ENCODE peak calls at places on chromosomes 12 and 14, in ten cellular contexts. F is uterus, K is endothelial cell, G is AG04449, U is GM10248, P is neural crest cell, O is AG09319, D is astrocyte of the spinal cord, R is thoracic aorta, N is foreskin fibroblast. W is an unnamed sample.

GRCh38 chr12:91127751-91128150 is 16.5 kb upstream of the LUM start:
- DNase-seq in F (no peak), K (no peak), G (no peak), U (no peak), P (no peak), O (no peak), D (peak), R (no peak), N (peak), W (no peak)

GRCh38 chr12:24947541-24948451 is 1.1 kb downstream of the BCAT1 start:
- DNase-seq in F (no peak), K (no peak), G (no peak), U (peak), P (no peak), O (no peak), D (peak), R (no peak), N (no peak), W (peak)

GRCh38 chr14:97395068-97395467 is 597.9 kb downstream of the VRK1 start:
- DNase-seq in F (no peak), K (no peak), G (no peak), U (no peak), P (no peak), O (no peak), D (no peak), R (no peak), N (no peak), W (no peak)

GRCh38 chr12:120649442-120650248 is 9.2 kb downstream of the CABP1 start:
- DNase-seq in F (no peak), K (no peak), G (no peak), U (no peak), P (no peak), O (no peak), D (no peak), R (no peak), N (peak), W (no peak)

GRCh38 chr14:77236814-77237213 is 34.2 kb downstream of the NGB start:
- DNase-seq in F (no peak), K (no peak), G (no peak), U (no peak), P (no peak), O (no peak), D (no peak), R (no peak), N (no peak), W (no peak)

GRCh38 chr12:57546438-57547365 is at the start of gene DCTN2:
- DNase-seq in F (peak), K (peak), G (peak), U (peak), P (peak), O (peak), D (peak), R (peak), N (peak), W (peak)

GRCh38 chr12:10285919-10286318 is 21.8 kb upstream of the KLRD1 start:
- DNase-seq in F (no peak), K (no peak), G (no peak), U (no peak), P (no peak), O (no peak), D (no peak), R (no peak), N (no peak), W (no peak)

GRCh38 chr14:100504372-100505078 is 82.7 kb downstream of the BEGAIN start:
- DNase-seq in F (no peak), K (no peak), G (no peak), U (no peak), P (no peak), O (no peak), D (no peak), R (no peak), N (peak), W (peak)

GRCh38 chr12:124123432-124124015 is 150.5 kb downstream of the ZNF664 start:
- DNase-seq in F (no peak), K (no peak), G (no peak), U (no peak), P (no peak), O (no peak), D (no peak), R (no peak), N (no peak), W (no peak)

GRCh38 chr12:66829660-66830325 is 150.9 kb upstream of the GRIP1 start:
- DNase-seq in F (no peak), K (no peak), G (no peak), U (no peak), P (no peak), O (no peak), D (no peak), R (no peak), N (no peak), W (no peak)

GRCh38 chr14:79274641-79275366 is 936.5 kb downstream of the DIO2 start:
- DNase-seq in F (no peak), K (no peak), G (no peak), U (no peak), P (no peak), O (no peak), D (no peak), R (no peak), N (no peak), W (no peak)

GRCh38 chr12:81683881-81684280 is 75.3 kb downstream of the PPFIA2 start:
- DNase-seq in F (no peak), K (no peak), G (no peak), U (no peak), P (no peak), O (no peak), D (no peak), R (no peak), N (no peak), W (no peak)

GRCh38 chr12:91361864-91362263 is 179.2 kb upstream of the DCN start:
- DNase-seq in F (no peak), K (no peak), G (no peak), U (peak), P (no peak), O (no peak), D (peak), R (no peak), N (peak), W (peak)

GRCh38 chr14:105413542-105413886 is 6.1 kb upstream of the MTA1 start:
- DNase-seq in F (no peak), K (no peak), G (no peak), U (no peak), P (no peak), O (no peak), D (no peak), R (no peak), N (no peak), W (no peak)

GRCh38 chr12:98453492-98453891 is 61.9 kb upstream of the TMPO start:
- DNase-seq in F (no peak), K (no peak), G (no peak), U (no peak), P (no peak), O (no peak), D (no peak), R (no peak), N (no peak), W (no peak)

GRCh38 chr12:1791104-1791927 is 29.0 kb upstream of the LRTM2 start:
- DNase-seq in F (peak), K (peak), G (no peak), U (peak), P (no peak), O (no peak), D (peak), R (no peak), N (peak), W (peak)

GRCh38 chr12:39236994-39237393 is 205.9 kb downstream of the KIF21A start:
- DNase-seq in F (no peak), K (no peak), G (no peak), U (no peak), P (no peak), O (no peak), D (peak), R (no peak), N (no peak), W (peak)

GRCh38 chr12:103382119-103382518 is 113.6 kb downstream of the C12orf42 start:
- DNase-seq in F (no peak), K (no peak), G (no peak), U (no peak), P (no peak), O (no peak), D (no peak), R (no peak), N (no peak), W (no peak)

GRCh38 chr14:97021571-97022171 is 224.5 kb downstream of the VRK1 start:
- DNase-seq in F (no peak), K (no peak), G (no peak), U (no peak), P (no peak), O (no peak), D (no peak), R (no peak), N (no peak), W (no peak)

GRCh38 chr12:991350-992278 is 591 bp downstream of the ERC1 start:
- DNase-seq in F (no peak), K (no peak), G (no peak), U (no peak), P (no peak), O (no peak), D (peak), R (no peak), N (peak), W (peak)

GRCh38 chr12:125461831-125462230 is 396.6 kb downstream of the AACS start:
- DNase-seq in F (no peak), K (no peak), G (no peak), U (no peak), P (no peak), O (no peak), D (no peak), R (no peak), N (no peak), W (no peak)

GRCh38 chr12:121731473-121731872 is 18.9 kb downstream of the TMEM120B start:
- DNase-seq in F (no peak), K (no peak), G (no peak), U (no peak), P (no peak), O (no peak), D (no peak), R (no peak), N (no peak), W (no peak)

GRCh38 chr12:15717940-15718567 is 71.1 kb downstream of the EPS8 start:
- DNase-seq in F (no peak), K (no peak), G (no peak), U (no peak), P (no peak), O (no peak), D (no peak), R (no peak), N (no peak), W (no peak)

GRCh38 chr12:121218588-121219352 is 8.8 kb downstream of the P2RX4 start:
- DNase-seq in F (no peak), K (no peak), G (no peak), U (no peak), P (no peak), O (no peak), D (no peak), R (no peak), N (no peak), W (no peak)

GRCh38 chr12:124842073-124842749 is 21.5 kb downstream of the SCARB1 start:
- DNase-seq in F (no peak), K (no peak), G (no peak), U (no peak), P (no peak), O (no peak), D (no peak), R (no peak), N (no peak), W (no peak)

GRCh38 chr14:20734079-20734806 is 11.4 kb upstream of the EDDM3A start:
- DNase-seq in F (no peak), K (no peak), G (no peak), U (no peak), P (no peak), O (no peak), D (no peak), R (no peak), N (no peak), W (no peak)

GRCh38 chr12:89353188-89353822 is 1.0 kb upstream of the DUSP6 start:
- DNase-seq in F (no peak), K (peak), G (no peak), U (peak), P (peak), O (no peak), D (peak), R (no peak), N (peak), W (no peak)

GRCh38 chr12:752673-753400 is 458 bp downstream of the WNK1 start:
- DNase-seq in F (no peak), K (peak), G (no peak), U (peak), P (peak), O (peak), D (peak), R (no peak), N (peak), W (peak)

GRCh38 chr14:48973136-48973535 is 613.0 kb downstream of the RPS29 start:
- DNase-seq in F (no peak), K (no peak), G (peak), U (no peak), P (no peak), O (no peak), D (peak), R (no peak), N (no peak), W (no peak)

GRCh38 chr14:46490150-46490769 is 161.3 kb downstream of the RPL10L start:
- DNase-seq in F (no peak), K (peak), G (no peak), U (peak), P (no peak), O (no peak), D (no peak), R (no peak), N (no peak), W (no peak)

GRCh38 chr12:55966408-55967281 is at the start of gene CDK2:
- DNase-seq in F (peak), K (peak), G (no peak), U (peak), P (peak), O (peak), D (peak), R (peak), N (peak), W (peak)

GRCh38 chr14:89178802-89179201 is 238.2 kb downstream of the FOXN3 start:
- DNase-seq in F (no peak), K (no peak), G (peak), U (no peak), P (no peak), O (no peak), D (peak), R (no peak), N (no peak), W (peak)

GRCh38 chr14:55681088-55681487 is 101.1 kb downstream of the KTN1 start:
- DNase-seq in F (no peak), K (no peak), G (no peak), U (no peak), P (no peak), O (no peak), D (no peak), R (no peak), N (no peak), W (no peak)

GRCh38 chr12:49708851-49709250 is 1.6 kb upstream of the FMNL3 start:
- DNase-seq in F (no peak), K (no peak), G (no peak), U (no peak), P (no peak), O (no peak), D (no peak), R (no peak), N (peak), W (no peak)

GRCh38 chr14:92549853-92550244 is 36.3 kb downstream of the RIN3 start:
- DNase-seq in F (no peak), K (no peak), G (no peak), U (no peak), P (no peak), O (peak), D (no peak), R (peak), N (peak), W (peak)

GRCh38 chr14:63248211-63248610 is 44.0 kb downstream of the RHOJ start:
- DNase-seq in F (no peak), K (no peak), G (peak), U (no peak), P (no peak), O (no peak), D (peak), R (no peak), N (peak), W (peak)

DNA sequence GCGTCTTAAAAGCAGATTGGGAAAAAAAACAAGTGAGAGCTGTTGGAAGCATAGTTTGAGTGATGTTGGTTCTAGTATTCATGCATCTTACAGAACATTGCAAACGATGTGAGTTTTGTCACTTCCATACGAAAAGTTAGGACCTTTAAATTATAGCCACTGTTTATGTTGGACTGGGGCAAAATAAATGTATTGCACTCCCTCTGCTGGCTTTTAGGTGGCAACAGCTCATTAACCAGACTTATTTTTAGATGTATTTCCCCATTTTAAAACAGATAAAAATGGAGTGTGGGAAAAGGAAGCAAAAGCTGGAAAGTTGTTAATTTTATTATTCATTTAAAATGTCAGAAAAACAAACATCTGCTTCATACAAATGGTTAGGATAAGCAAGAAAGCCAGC is 111.9 kb downstream of the LGR5 start:
- DNase-seq in F (no peak), K (no peak), G (no peak), U (no peak), P (no peak), O (peak), D (peak), R (no peak), N (peak), W (peak)
- TF ChIP-seq CTCF in F (no peak), K (no peak), G (peak), U (peak), P (peak), O (peak), D (peak), R (peak), N (peak), W (peak)

GRCh38 chr12:132541996-132542395 is 52.0 kb downstream of the FBRSL1 start:
- DNase-seq in F (no peak), K (no peak), G (no peak), U (no peak), P (no peak), O (no peak), D (no peak), R (no peak), N (no peak), W (no peak)
- TF ChIP-seq CTCF in F (no peak), K (no peak), G (no peak), U (no peak), P (no peak), O (no peak), D (no peak), R (no peak), N (no peak), W (no peak)

GRCh38 chr14:35404246-35404495 is 378 bp downstream of the NFKBIA start:
- DNase-seq in F (no peak), K (no peak), G (no peak), U (no peak), P (no peak), O (no peak), D (no peak), R (no peak), N (no peak), W (no peak)

GRCh38 chr14:35402323-35403084 is 2.0 kb downstream of the NFKBIA start:
- DNase-seq in F (no peak), K (no peak), G (no peak), U (no peak), P (no peak), O (no peak), D (no peak), R (no peak), N (peak), W (peak)

GRCh38 chr14:35404496-35405303 is at the start of gene NFKBIA:
- DNase-seq in F (peak), K (peak), G (no peak), U (peak), P (peak), O (no peak), D (peak), R (no peak), N (peak), W (peak)

GRCh38 chr14:35403085-35403396 is 1.5 kb downstream of the NFKBIA start:
- DNase-seq in F (peak), K (no peak), G (no peak), U (no peak), P (no peak), O (no peak), D (peak), R (no peak), N (peak), W (peak)

DNA sequence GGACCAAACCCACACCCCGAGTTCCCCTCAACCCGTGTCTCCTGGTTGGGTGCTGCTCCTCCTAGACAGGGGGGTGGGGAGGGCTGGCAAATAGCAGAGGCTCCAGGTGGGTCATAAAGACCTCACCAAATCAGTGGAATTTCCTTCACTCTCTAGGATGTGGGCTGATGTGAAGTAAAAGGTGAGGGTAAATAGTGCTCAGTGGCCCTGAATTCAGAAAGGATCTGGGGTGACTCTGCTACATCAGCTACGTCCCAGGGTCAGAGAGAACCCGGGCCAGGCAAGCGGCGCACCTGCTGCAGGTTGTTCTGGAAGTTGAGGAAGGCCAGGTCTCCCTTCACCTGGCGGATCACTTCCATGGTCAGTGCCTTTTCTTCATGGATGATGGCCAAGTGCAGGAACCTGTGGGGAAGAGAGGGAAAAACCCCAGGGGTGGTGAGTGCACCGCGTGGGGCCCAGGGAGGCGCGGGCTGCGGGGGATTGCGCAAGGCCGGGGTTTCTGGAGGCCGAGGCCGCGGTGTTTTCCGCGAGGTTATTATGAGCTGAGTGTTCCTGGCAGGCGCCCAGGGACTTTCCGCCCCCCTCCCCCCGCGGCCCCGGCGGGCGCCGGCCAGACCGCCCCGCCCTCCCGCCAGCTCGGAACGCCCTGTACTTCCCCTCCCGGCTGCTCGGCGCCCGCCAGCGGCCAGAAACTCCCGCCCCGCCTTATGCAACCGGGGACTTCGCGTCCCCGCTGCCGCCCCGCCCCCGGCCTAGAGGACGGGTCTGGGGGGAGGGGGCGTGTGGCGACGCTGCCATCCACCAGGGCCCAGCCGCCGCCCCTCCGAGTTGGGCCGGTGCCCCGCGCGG is 928 bp downstream of the NFKBIA start:
- DNase-seq in F (peak), K (peak), G (peak), U (peak), P (peak), O (peak), D (peak), R (peak), N (peak), W (peak)
- TF ChIP-seq CTCF in F (peak), K (no peak), G (peak), U (no peak), P (no peak), O (no peak), D (no peak), R (no peak), N (no peak), W (no peak)

GRCh38 chr12:113867258-113867657 is 98.9 kb downstream of the RBM19 start:
- DNase-seq in F (no peak), K (peak), G (no peak), U (no peak), P (peak), O (no peak), D (no peak), R (no peak), N (peak), W (no peak)
- TF ChIP-seq CTCF in F (no peak), K (peak), G (peak), U (no peak), P (peak), O (peak), D (peak), R (no peak), N (peak), W (peak)

GRCh38 chr14:75577724-75578098 is 709 bp upstream of the FLVCR2 start:
- DNase-seq in F (peak), K (peak), G (no peak), U (peak), P (peak), O (peak), D (peak), R (peak), N (peak), W (peak)

GRCh38 chr14:75577090-75577489 is 1.3 kb upstream of the FLVCR2 start:
- DNase-seq in F (no peak), K (no peak), G (no peak), U (no peak), P (no peak), O (no peak), D (no peak), R (no peak), N (no peak), W (no peak)

GRCh38 chr14:75578099-75578785 is at the start of gene FLVCR2:
- DNase-seq in F (peak), K (peak), G (no peak), U (peak), P (peak), O (no peak), D (peak), R (peak), N (peak), W (peak)

GRCh38 chr14:75579882-75580281 is 1.5 kb downstream of the FLVCR2 start:
- DNase-seq in F (no peak), K (no peak), G (no peak), U (no peak), P (no peak), O (no peak), D (no peak), R (no peak), N (peak), W (peak)

GRCh38 chr14:75578786-75579781 is 664 bp downstream of the FLVCR2 start:
- DNase-seq in F (peak), K (no peak), G (no peak), U (no peak), P (peak), O (no peak), D (no peak), R (no peak), N (peak), W (no peak)
- TF ChIP-seq CTCF in F (peak), K (no peak), G (no peak), U (no peak), P (peak), O (peak), D (peak), R (peak), N (peak), W (no peak)

W was measured in fibroblast of the aortic adventitia.